ENCODE peak calls at places on chromosome 10, in four cellular contexts. H is transverse colon, B is AG10803, V is AG04450. R is an unnamed sample.

GRCh38 chr10:124222298-124223000 is 129.1 kb upstream of the CHST15 start:
- DNase-seq in H (peak), B (no peak), V (no peak), R (no peak)

GRCh38 chr10:72756674-72757385 is 64.9 kb downstream of the MCU start:
- DNase-seq in H (no peak), B (no peak), V (no peak), R (no peak)

GRCh38 chr10:110919971-110920881 is 822 bp downstream of the SHOC2 start:
- DNase-seq in H (peak), B (peak), V (no peak), R (peak)

GRCh38 chr10:48801026-48801425 is 116.4 kb downstream of the WDFY4 start:
- DNase-seq in H (no peak), B (peak), V (no peak), R (peak)

GRCh38 chr10:73478636-73479035 is 17.2 kb downstream of the PPP3CB start:
- DNase-seq in H (no peak), B (no peak), V (no peak), R (no peak)

GRCh38 chr10:132849546-132850031 is 63.6 kb upstream of the NKX6-2 start:
- DNase-seq in H (no peak), B (no peak), V (no peak), R (no peak)

GRCh38 chr10:55058800-55059199 is 257.8 kb upstream of the PCDH15 start:
- DNase-seq in H (no peak), B (no peak), V (no peak), R (no peak)

GRCh38 chr10:113782367-113782766 is 30.9 kb downstream of the PLEKHS1 start:
- DNase-seq in H (no peak), B (no peak), V (no peak), R (no peak)

GRCh38 chr10:83819609-83820008 is 319.7 kb upstream of the GHITM start:
- DNase-seq in H (no peak), B (no peak), V (no peak), R (no peak)

GRCh38 chr10:48606530-48607355 is 1.9 kb upstream of the ARHGAP22 start:
- DNase-seq in H (peak), B (peak), V (peak), R (peak)

GRCh38 chr10:83862723-83863122 is 276.6 kb upstream of the GHITM start:
- DNase-seq in H (peak), B (no peak), V (no peak), R (no peak)

GRCh38 chr10:13219685-13220670 is 14.2 kb downstream of the UCMA start:
- DNase-seq in H (peak), B (peak), V (no peak), R (no peak)

GRCh38 chr10:7734821-7735220 is 31.7 kb downstream of the ITIH2 start:
- DNase-seq in H (no peak), B (no peak), V (no peak), R (no peak)

GRCh38 chr10:74071151-74071550 is 73.2 kb downstream of the VCL start:
- DNase-seq in H (no peak), B (peak), V (peak), R (peak)

GRCh38 chr10:92074126-92074887 is 150.7 kb downstream of the BTAF1 start:
- DNase-seq in H (no peak), B (no peak), V (no peak), R (peak)

GRCh38 chr10:92290076-92290836 is 622 bp downstream of the CPEB3 start:
- DNase-seq in H (peak), B (peak), V (no peak), R (peak)

GRCh38 chr10:14487511-14487909 is 156.8 kb upstream of the FRMD4A start:
- DNase-seq in H (no peak), B (peak), V (peak), R (peak)

GRCh38 chr10:45473126-45473525 is 99.1 kb downstream of the ALOX5 start:
- DNase-seq in H (no peak), B (no peak), V (no peak), R (no peak)

GRCh38 chr10:13439771-13440708 is 88.8 kb downstream of the BEND7 start:
- DNase-seq in H (peak), B (peak), V (no peak), R (peak)

GRCh38 chr10:119441921-119442757 is 100.4 kb downstream of the RGS10 start:
- DNase-seq in H (no peak), B (no peak), V (no peak), R (no peak)

GRCh38 chr10:70772627-70773026 is 12.6 kb downstream of the TBATA start:
- DNase-seq in H (no peak), B (no peak), V (no peak), R (no peak)

GRCh38 chr10:133124357-133125211 is 35.4 kb upstream of the KNDC1 start:
- DNase-seq in H (peak), B (peak), V (no peak), R (no peak)

GRCh38 chr10:47402681-47403301 is 18.7 kb upstream of the ZNF488 start:
- DNase-seq in H (peak), B (peak), V (peak), R (peak)

GRCh38 chr10:68559251-68559650 is 886 bp upstream of the TET1 start:
- DNase-seq in H (no peak), B (no peak), V (no peak), R (no peak)

GRCh38 chr10:47159361-47160228 is 140.4 kb upstream of the GDF10 start:
- DNase-seq in H (no peak), B (peak), V (no peak), R (no peak)

GRCh38 chr10:58435297-58435696 is 50.1 kb downstream of the TFAM start:
- DNase-seq in H (peak), B (peak), V (peak), R (peak)

GRCh38 chr10:7950981-7951847 is 103.3 kb upstream of the GATA3 start:
- DNase-seq in H (no peak), B (peak), V (peak), R (peak)

GRCh38 chr10:90993340-90993739 is 72.5 kb upstream of the ANKRD1 start:
- DNase-seq in H (no peak), B (peak), V (no peak), R (peak)

GRCh38 chr10:33675235-33675634 is 340.8 kb upstream of the NRP1 start:
- DNase-seq in H (no peak), B (no peak), V (no peak), R (no peak)

GRCh38 chr10:17335065-17335464 is 107.0 kb downstream of the VIM start:
- DNase-seq in H (no peak), B (peak), V (peak), R (peak)

GRCh38 chr10:126921974-126922525 is 16.8 kb downstream of the DOCK1 start:
- DNase-seq in H (no peak), B (peak), V (peak), R (peak)

GRCh38 chr10:131676046-131676445 is 224.8 kb upstream of the PPP2R2D start:
- DNase-seq in H (no peak), B (no peak), V (no peak), R (no peak)

GRCh38 chr10:131676448-131676847 is 224.4 kb upstream of the PPP2R2D start:
- DNase-seq in H (no peak), B (no peak), V (no peak), R (no peak)

GRCh38 chr10:131678171-131678570 is 222.6 kb upstream of the PPP2R2D start:
- DNase-seq in H (no peak), B (no peak), V (no peak), R (no peak)

GRCh38 chr10:131677671-131678070 is 223.1 kb upstream of the PPP2R2D start:
- DNase-seq in H (no peak), B (no peak), V (no peak), R (no peak)

DNA sequence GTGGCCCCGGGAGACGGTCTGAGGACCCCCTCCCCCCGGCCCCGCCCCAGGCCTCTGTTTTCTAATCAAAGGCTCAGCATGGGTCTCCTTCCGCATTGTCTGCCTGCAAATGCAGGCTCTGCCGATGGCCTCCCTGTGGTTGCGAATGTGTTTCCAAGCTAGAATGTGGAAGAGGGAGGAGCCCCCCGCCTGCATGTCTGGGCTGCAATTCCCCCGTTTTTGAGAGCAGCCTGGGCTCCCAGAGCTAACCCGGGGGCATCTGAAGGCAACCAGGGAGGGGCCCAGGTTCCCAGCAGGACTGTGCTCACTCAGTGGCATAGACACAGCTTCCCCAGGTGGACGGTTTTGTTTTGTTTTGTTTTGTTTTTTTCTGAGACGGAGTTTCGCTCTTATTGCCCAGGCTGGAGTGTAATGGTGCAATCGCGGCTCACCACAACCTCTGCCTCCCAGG is 223.8 kb upstream of the PPP2R2D start:
- DNase-seq in H (no peak), B (no peak), V (no peak), R (no peak)
- H3K4me3 ChIP-seq in H (no peak), B (no peak), V (no peak), R (no peak)

DNA sequence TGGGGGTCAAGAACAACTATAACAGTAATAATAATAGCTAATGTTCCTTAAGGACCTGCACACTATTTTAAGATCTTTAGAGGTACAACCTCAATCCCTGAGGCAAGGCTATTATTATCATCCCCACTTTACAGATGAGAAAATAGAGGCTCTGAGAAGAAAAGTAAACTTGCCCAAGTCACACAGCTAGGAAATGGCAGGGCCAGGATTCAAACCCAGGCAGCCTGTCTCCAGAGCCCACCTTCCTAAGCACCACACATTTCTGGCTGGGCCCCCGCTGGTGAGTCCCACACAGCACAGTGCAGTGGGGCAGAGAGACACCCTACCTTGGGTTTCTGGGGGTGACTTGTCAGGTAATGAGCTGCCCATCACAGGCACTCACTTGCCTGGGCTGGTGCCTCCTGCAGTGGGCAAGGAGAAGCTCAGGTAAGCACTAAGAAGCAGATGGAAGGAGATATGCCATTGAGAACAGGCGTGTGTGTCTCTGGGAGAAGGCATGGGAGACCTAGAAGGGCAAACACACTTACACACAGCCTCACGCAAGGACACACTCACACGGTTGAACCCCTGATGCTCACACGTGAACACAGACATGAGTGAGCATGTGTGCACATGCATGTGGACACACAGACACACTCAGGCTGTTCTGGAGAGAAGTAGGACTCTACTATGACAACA is 104.4 kb upstream of the ZMIZ1 start:
- DNase-seq in H (no peak), B (no peak), V (no peak), R (no peak)
- TF ChIP-seq CTCF in H (no peak), B (no peak), V (no peak), R (no peak)

DNA sequence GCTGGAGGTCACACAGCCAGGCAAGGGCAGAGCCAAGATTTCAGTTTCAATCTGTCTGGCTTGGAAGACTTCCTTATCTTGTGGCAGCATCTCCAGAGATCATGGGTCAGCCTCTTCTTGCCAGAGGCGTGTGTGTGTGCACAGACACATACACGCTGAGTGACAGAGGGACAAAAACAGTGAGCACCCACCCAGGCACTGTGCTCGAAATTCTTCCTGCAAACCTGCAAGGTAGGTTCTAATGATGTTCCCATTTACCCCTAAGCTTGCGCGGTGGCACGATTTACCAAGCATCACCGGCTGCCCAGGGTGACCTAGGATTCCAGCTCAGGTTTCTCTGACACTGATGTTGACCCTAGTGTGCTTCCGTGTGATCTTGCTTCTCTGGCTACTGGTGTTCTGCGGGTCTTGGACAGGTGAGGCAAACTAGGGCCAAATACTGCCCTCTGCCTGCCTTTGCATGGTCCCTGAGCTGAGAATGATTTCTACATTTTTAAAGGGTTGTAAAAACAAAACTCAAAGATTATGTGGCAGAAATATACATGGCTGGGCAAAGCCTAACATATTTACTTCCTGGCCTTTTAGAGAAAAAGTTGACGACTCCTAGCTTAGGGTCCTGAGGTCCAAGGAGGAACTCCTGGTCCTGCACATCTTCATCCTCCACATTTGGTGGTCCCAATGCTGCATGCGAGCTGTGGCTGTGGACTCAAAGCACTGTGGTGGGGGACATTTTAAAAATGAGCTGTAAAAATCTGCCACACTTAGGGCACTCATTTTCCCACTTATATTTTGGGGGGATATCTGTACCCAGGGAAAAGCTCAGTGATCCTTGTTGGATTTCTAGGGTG is 268.5 kb downstream of the RPS24 start:
- DNase-seq in H (no peak), B (no peak), V (no peak), R (no peak)
- H3K4me3 ChIP-seq in H (peak), B (peak), V (peak), R (peak)

DNA sequence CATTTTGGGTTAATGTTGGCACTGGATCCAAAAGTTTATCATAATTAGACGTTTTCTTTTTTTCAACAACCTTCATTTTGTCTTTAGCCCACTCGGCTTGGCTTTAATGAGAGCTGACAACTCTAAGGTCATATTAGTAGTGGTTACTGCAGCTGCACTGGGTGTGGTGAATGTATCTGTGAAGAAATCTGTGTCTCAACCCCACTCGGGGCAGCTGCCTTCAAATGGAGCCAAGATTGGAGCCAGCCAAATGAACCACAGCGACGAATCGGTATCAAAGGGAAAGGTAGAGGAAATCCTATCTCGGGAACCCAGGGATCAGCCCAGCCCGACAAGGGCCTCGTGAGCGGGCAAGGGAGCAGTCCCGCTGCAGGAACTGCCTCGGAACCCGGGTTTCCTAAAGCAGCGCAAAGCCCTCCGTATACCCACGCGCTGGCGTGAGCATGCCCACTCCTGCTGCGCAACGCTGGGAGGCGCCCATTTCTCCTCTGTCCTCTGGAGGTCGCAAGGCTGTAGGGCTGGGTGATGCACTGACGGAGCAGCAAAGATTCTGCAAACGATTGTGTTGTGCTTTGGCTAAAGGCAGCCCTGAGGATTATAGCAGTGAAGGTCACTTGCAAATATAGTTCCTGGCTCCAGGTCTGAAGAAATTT is 98.7 kb upstream of the MBL2 start:
- DNase-seq in H (no peak), B (no peak), V (no peak), R (no peak)
- TF ChIP-seq CTCF in H (no peak), B (no peak), V (no peak), R (no peak)

GRCh38 chr10:3107426-3107961 is 40.1 kb downstream of the PFKP start:
- DNase-seq in H (peak), B (peak), V (peak), R (peak)
- H3K4me3 ChIP-seq in H (no peak), B (peak), V (no peak), R (no peak)

DNA sequence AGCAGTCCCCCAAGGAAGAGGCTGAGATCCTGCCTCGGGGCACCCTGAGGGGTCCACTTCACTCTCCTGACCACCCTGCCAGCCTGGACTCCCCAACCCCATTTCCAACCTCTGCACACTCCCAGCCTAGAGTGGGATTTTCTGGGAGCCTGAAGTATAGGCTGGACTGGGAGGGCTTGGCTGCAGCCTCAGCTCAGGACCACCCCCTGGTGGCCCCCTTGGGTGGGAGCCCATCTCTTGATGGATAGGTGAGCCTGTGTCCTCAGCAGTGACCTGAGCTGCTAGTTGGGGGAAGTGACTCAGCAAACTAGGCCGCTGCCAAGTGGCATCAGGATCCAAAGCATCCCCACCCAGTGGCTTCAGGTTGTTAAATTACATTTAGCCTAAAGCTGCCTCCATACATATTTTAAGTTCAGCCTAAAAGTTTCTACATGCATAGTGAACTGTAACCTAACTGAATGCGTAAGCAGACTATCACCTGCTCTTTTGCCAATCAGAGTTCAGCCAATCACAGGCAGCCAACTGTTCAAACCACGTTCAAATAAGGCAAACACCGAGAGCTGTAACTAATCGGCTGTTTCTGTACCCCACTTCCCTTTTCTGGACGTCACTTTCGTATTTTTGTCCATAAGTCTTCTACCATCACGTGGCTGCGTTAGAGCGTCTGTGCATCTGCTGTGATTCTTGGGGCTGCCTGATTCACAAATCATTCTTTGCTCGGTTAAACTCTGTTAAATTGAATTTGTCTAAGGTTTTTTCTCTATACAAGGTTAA is 144.0 kb downstream of the PLPP4 start:
- DNase-seq in H (no peak), B (no peak), V (no peak), R (no peak)
- TF ChIP-seq CTCF in H (no peak), B (peak), V (no peak), R (no peak)

GRCh38 chr10:80489371-80490112 is 35.4 kb downstream of the TSPAN14 start:
- DNase-seq in H (no peak), B (no peak), V (no peak), R (no peak)

GRCh38 chr10:80491251-80492102 is 37.4 kb downstream of the TSPAN14 start:
- DNase-seq in H (no peak), B (no peak), V (no peak), R (no peak)

GRCh38 chr10:80493482-80494021 is 39.4 kb downstream of the TSPAN14 start:
- DNase-seq in H (no peak), B (peak), V (no peak), R (peak)

GRCh38 chr10:80496555-80497172 is 41.0 kb upstream of the SH2D4B start:
- DNase-seq in H (no peak), B (no peak), V (no peak), R (no peak)

DNA sequence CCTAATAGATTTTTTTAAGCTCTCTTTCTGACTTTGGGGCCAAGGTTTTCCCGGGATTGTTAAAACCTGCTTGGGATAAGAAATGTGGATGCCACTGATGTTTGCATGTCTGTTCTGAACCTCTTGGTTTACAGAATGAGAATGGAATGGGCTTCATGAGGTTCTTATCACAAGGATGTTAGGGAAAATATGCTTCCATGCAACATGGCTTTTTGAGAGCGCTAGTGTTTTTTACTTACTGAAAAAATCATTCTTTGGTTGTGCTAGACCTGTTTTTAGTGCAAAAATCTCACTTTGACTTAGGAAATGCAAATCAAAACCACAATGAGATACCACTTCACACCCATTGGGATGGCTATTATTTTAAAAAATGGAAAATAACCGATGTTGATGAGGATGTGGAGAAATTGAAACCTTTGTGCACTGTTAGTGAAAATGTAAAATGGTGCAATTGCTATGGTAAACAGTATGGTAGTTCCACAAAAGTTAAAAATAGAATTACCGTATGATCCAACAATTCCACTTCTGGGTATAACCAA is 38.8 kb downstream of the TSPAN14 start:
- DNase-seq in H (no peak), B (no peak), V (no peak), R (no peak)
- H3K4me3 ChIP-seq in H (no peak), B (no peak), V (no peak), R (no peak)

GRCh38 chr10:109207361-109207760 is 716.0 kb downstream of the XPNPEP1 start:
- DNase-seq in H (no peak), B (no peak), V (no peak), R (no peak)

GRCh38 chr10:109205929-109206585 is 717.3 kb downstream of the XPNPEP1 start:
- DNase-seq in H (no peak), B (peak), V (peak), R (peak)

GRCh38 chr10:109203616-109204375 is 719.5 kb downstream of the XPNPEP1 start:
- DNase-seq in H (no peak), B (peak), V (no peak), R (peak)
- TF ChIP-seq CTCF in H (no peak), B (no peak), V (no peak), R (no peak)

R was measured in fibroblast of mammary gland.